ENCODE peak calls at places on chromosomes 4 and X, in four cellular contexts. D is CD4-positive, CD25-positive, alpha-beta regulatory T cell; F is CD8-positive, alpha-beta memory T cell; H is pancreas. M is an unnamed sample.

GRCh38 chrX:85052636-85053343 is 49.1 kb downstream of the APOOL start:
- DNase-seq in D (no peak), F (no peak), H (no peak), M (no peak)

GRCh38 chrX:107118322-107119147 is at the start of gene RBM41:
- DNase-seq in F (peak; percentile 73), H (peak; percentile 79), D (peak; percentile 62), M (peak; percentile 77)

GRCh38 chr4:76879731-76880364 is 18.1 kb downstream of the SOWAHB start:
- DNase-seq in D (no peak), F (no peak), H (no peak), M (no peak)

GRCh38 chr4:83149885-83150562 is 35.5 kb upstream of the PLAC8 start:
- DNase-seq in H (no peak), D (no peak), F (no peak), M (no peak)

GRCh38 chr4:112521123-112522116 is 5.4 kb upstream of the NEUROG2 start:
- DNase-seq in D (no peak), F (no peak), H (no peak), M (no peak)

GRCh38 chr4:166422475-166422874 is 549.4 kb downstream of the TLL1 start:
- DNase-seq in H (no peak), D (no peak), F (no peak), M (no peak)

GRCh38 chr4:38166082-38166481 is 205.9 kb downstream of the PTTG2 start:
- DNase-seq in H (no peak), F (no peak), D (no peak), M (no peak)

GRCh38 chr4:123652501-123652900 is 255.9 kb downstream of the SPRY1 start:
- DNase-seq in D (no peak), F (no peak), H (no peak), M (no peak)

GRCh38 chr4:151653548-151653918 is 107.3 kb downstream of the GATB start:
- DNase-seq in H (no peak), F (no peak), D (no peak), M (no peak)

GRCh38 chr4:15920723-15921591 is 17.6 kb downstream of the FGFBP1 start:
- DNase-seq in F (no peak), H (no peak), D (no peak), M (no peak)

DNA sequence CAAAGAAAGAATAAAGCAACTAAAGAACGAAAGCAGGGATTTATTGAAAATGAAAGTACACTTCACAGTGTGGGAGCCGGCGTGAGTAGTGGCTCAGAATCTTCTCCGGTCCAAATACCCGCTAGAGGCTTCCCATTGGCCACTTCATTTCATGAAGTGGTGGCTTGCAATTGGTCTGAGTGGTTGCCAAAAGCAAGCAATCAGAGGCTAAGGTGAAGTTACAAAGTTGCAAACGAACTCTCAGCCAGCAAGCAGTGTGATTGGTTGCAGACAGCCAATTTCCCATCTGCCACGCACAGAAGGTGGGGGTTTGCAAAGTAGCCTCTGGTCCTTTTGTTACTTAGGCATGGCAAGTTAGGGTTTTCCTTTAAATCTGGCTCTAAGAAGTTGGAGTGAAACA is 6.7 kb upstream of the CLOCK start:
- DNase-seq in F (no peak), H (no peak), D (no peak), M (no peak)
- H3K4me3 ChIP-seq in F (peak overlapping the region; percentile 7), H (peak overlapping the region; percentile 15), D (no peak overlapping the region), M (no peak overlapping the region)

GRCh38 chrX:69503835-69504625 is at the start of gene NALF2:
- DNase-seq in D (no peak), H (peak; percentile 87), F (no peak), M (no peak)
- H3K4me3 ChIP-seq in D (no peak within 1 kb of the TSS), H (peak within 1 kb of the TSS; percentile 55), F (no peak within 1 kb of the TSS), M (no peak within 1 kb of the TSS)

DNA sequence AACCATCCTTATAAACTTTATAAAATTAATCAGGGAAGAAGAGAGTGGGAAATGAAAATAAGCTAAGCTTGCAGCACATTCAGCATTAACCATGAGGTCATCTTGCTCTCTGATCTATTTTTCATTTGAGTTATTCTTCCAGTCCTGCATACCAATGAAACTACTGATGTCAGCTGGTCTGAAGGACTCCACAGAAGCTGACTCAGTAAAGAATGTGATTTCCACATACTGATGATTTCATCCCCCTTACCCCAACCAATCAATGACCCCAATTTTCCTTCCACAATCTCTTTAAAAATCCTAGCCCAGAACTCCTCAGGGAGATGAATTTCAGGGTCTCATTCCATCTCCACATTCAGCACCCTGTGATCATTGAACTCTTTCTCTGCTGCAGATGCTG is 18.8 kb upstream of the DSPP start:
- DNase-seq in D (no peak), H (no peak), F (no peak), M (no peak)
- H3K4me3 ChIP-seq in D (no peak overlapping the region), H (no peak overlapping the region), F (no peak overlapping the region), M (no peak overlapping the region)

DNA sequence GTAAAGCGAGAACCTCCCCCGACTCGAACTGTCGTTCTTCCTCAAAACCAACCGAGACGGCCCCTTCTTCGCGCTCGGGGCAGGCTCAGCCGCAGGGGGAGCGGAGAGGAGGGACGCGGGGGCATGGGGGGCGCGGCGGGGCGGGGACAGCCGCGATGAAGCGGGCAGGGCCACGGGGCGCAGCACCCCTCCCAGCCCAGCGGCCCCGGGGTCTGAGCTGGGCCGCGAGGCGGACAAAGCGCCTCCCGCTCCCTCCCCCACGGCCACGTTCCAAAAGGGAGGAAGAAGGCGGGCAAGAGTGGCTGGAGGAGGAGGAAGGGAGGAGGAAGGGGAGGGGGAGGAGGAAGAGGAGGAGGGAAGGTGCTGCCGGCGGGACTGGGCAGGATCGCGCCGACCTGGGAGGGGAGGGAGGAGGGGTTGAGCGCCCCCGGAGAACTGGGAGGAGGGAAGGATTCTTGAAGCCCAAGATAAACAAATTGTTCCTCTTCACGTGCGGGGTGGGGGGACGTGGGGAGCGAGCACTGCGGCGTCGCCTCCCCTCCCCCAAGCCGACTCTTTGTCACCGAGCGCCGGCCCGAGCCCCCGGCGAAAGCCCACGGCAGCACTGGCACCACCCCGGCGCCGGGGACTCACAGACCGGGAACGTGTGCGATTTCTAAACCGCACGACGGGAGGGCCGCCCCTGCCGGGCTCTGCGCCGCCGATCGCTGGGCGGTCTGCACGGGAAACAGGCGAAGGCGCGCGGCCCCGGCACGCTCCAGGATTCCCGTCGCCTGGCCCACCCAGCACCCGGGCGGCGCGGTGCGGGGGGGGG is 2.9 kb downstream of the MAML3 start:
- DNase-seq in D (peak; percentile 61), H (peak; percentile 93), F (peak; percentile 86), M (peak; percentile 77)
- H3K4me3 ChIP-seq in D (peak overlapping the region; percentile 70), H (peak overlapping the region; percentile 65), F (peak overlapping the region; percentile 95), M (peak overlapping the region; percentile 56)

GRCh38 chrX:53324085-53324484 is 42.7 kb upstream of the IQSEC2 start:
- DNase-seq in F (no peak), D (no peak), H (no peak), M (no peak)
- H3K4me3 ChIP-seq in F (no peak overlapping the region), D (no peak overlapping the region), H (no peak overlapping the region), M (no peak overlapping the region)

GRCh38 chr4:24801136-24801855 is 5.9 kb downstream of the SOD3 start:
- DNase-seq in H (no peak), D (no peak), F (no peak), M (no peak)

GRCh38 chr4:24799544-24800272 is 4.3 kb downstream of the SOD3 start:
- DNase-seq in F (no peak), D (no peak), H (peak; percentile 72), M (no peak)

GRCh38 chr4:24799196-24799543 is 3.8 kb downstream of the SOD3 start:
- DNase-seq in D (no peak), H (no peak), F (no peak), M (no peak)

GRCh38 chr4:24798036-24798610 is 2.8 kb downstream of the SOD3 start:
- DNase-seq in H (no peak), D (no peak), F (no peak), M (no peak)

DNA sequence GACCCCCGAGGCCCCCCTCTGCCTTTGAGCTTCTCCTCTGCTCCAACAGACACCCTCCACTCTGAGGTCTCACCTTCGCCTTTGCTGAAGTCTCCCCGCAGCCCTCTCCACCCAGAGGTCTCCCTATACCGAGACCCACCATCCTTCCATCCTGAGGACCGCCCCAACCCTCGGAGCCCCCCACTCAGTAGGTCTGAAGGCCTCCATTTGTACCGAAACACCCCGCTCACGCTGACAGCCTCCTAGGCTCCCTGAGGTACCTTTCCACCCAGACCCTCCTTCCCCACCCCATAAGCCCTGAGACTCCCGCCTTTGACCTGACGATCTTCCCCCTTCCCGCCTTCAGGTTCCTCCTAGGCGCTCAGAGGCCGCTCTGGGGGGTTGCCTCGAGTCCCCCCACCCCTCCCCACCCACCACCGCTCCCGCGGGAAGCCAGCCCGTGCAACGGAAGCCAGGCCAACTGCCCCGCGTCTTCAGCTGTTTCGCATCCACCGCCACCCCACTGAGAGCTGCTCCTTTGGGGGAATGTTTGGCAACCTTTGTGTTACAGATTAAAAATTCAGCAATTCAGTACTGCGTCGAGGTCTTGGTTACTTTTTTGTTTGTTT is 5.0 kb downstream of the SOD3 start:
- DNase-seq in D (no peak), F (no peak), H (no peak), M (no peak)
- H3K4me3 ChIP-seq in D (no peak overlapping the region), F (no peak overlapping the region), H (peak overlapping the region; percentile 10), M (no peak overlapping the region)

GRCh38 chr4:84264652-84265051 is 234.4 kb downstream of the NKX6-1 start:
- DNase-seq in D (no peak), H (no peak), F (no peak), M (no peak)

GRCh38 chr4:84258905-84259830 is 239.9 kb downstream of the NKX6-1 start:
- DNase-seq in F (no peak), H (no peak), D (no peak), M (no peak)

GRCh38 chr4:84263415-84263814 is 235.7 kb downstream of the NKX6-1 start:
- DNase-seq in H (no peak), D (no peak), F (no peak), M (no peak)

GRCh38 chr4:84254537-84254936 is 244.6 kb downstream of the NKX6-1 start:
- DNase-seq in H (no peak), F (no peak), D (no peak), M (no peak)

DNA sequence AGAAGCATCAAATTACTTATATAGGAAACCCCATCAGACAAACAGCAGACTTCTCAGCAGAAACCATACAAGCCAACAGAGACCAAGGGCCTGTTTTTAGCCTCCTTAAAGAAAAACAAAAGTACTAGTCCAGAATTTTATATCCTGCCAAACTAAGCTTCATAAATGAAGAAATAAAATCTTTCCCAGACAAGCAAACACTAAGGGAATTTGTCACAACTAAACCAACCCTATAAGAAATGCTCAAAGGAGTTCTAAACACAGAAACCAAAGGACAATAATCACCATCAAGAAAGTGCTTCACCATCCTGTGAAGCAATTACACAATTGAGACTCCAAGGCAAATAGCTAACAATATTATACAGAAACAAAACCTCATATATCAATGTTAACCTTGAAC is 238.6 kb downstream of the NKX6-1 start:
- DNase-seq in H (no peak), F (no peak), D (no peak), M (no peak)
- H3K4me3 ChIP-seq in H (no peak overlapping the region), F (no peak overlapping the region), D (no peak overlapping the region), M (no peak overlapping the region)

M was measured in Jurkat, Clone E6-1.